ENCODE peak calls at places on chromosomes 4 and X, in seven cellular contexts. H, V, K, G, X, C and W are unnamed samples.

GRCh38 chr4:168248311-168248710 is 70.2 kb downstream of the DDX60 start:
- DNase-seq in K (no peak), V (no peak), C (no peak), X (no peak), H (no peak), G (no peak), W (no peak)

GRCh38 chr4:83191026-83191425 is 76.5 kb upstream of the PLAC8 start:
- DNase-seq in X (no peak), K (no peak), C (no peak), G (no peak), V (no peak), H (no peak), W (no peak)

GRCh38 chr4:38924266-38924827 is 56.7 kb downstream of the FAM114A1 start:
- DNase-seq in K (no peak), H (no peak), C (no peak), G (no peak), V (no peak), X (no peak), W (no peak)

GRCh38 chr4:38034986-38035882 is 75.0 kb downstream of the PTTG2 start:
- DNase-seq in G (no peak), K (no peak), H (peak), X (peak), C (peak), V (no peak), W (no peak)

GRCh38 chrX:134599173-134599914 is 58.9 kb downstream of the PLAC1 start:
- DNase-seq in X (no peak), K (no peak), C (no peak), V (no peak), H (peak), G (no peak), W (no peak)

GRCh38 chr4:83197555-83198235 is 83.2 kb upstream of the PLAC8 start:
- DNase-seq in H (no peak), C (peak), V (no peak), K (peak), G (no peak), X (no peak), W (no peak)

GRCh38 chrX:23667239-23668177 is at the start of gene PRDX4:
- DNase-seq in G (peak), H (peak), C (peak), K (peak), X (peak), V (peak), W (peak)

GRCh38 chr4:152968806-152969394 is 32.8 kb downstream of the FHDC1 start:
- DNase-seq in K (no peak), G (no peak), X (no peak), C (no peak), H (no peak), V (no peak), W (no peak)

GRCh38 chrX:23503835-23504539 is 163.3 kb upstream of the PRDX4 start:
- DNase-seq in C (no peak), G (peak), H (no peak), K (peak), X (no peak), V (no peak), W (no peak)

GRCh38 chrX:155747520-155747919 is 133.6 kb upstream of the VAMP7 start:
- DNase-seq in C (no peak), G (no peak), X (no peak), K (peak), H (no peak), V (no peak), W (no peak)

GRCh38 chrX:153829799-153830631 is at the start of gene PDZD4:
- DNase-seq in K (no peak), H (no peak), G (no peak), X (no peak), C (no peak), V (peak), W (no peak)

GRCh38 chrX:24498181-24498580 is 33.1 kb downstream of the PDK3 start:
- DNase-seq in X (no peak), V (no peak), K (peak), C (no peak), G (no peak), H (no peak), W (no peak)

GRCh38 chr4:153273736-153274135 is 69.5 kb downstream of the TRIM2 start:
- DNase-seq in G (no peak), K (no peak), C (no peak), X (no peak), V (no peak), H (no peak), W (no peak)

GRCh38 chr4:122712782-122713181 is 19.7 kb upstream of the BBS12 start:
- DNase-seq in X (no peak), G (no peak), V (no peak), C (no peak), H (peak), K (no peak), W (no peak)

GRCh38 chrX:23887448-23887847 is 20.3 kb downstream of the APOO start:
- DNase-seq in X (no peak), H (no peak), V (no peak), C (no peak), G (no peak), K (peak), W (no peak)

GRCh38 chr4:124067031-124067430 is 645.5 kb downstream of the ANKRD50 start:
- DNase-seq in G (no peak), X (no peak), H (no peak), V (no peak), C (no peak), K (no peak), W (no peak)

GRCh38 chrX:43269201-43269600 is 386.9 kb upstream of the MAOA start:
- DNase-seq in X (no peak), C (no peak), H (no peak), V (no peak), K (no peak), G (no peak), W (no peak)